ENCODE peak calls at places on chromosomes 3 and 15, in six cellular contexts. Q, L, Y, M, I and N are unnamed samples.

GRCh38 chr3:182201769-182202168 is 490.0 kb downstream of the SOX2 start:
- DNase-seq in Q (no peak), L (no peak), Y (no peak), M (no peak), I (no peak), N (no peak)

GRCh38 chr3:140117111-140117526 is 182.1 kb downstream of the CLSTN2 start:
- DNase-seq in Q (no peak), L (no peak), Y (no peak), M (no peak), I (no peak), N (no peak)

GRCh38 chr15:51183076-51183475 is 88.4 kb upstream of the TNFAIP8L3 start:
- DNase-seq in Q (no peak), L (no peak), Y (no peak), M (no peak), I (no peak), N (no peak)

GRCh38 chr3:161559177-161559998 is 62.8 kb downstream of the OTOL1 start:
- DNase-seq in Q (no peak), L (peak), Y (no peak), M (peak), I (peak), N (no peak)

GRCh38 chr3:172217877-172218276 is 178.5 kb downstream of the FNDC3B start:
- DNase-seq in Q (no peak), L (no peak), Y (no peak), M (no peak), I (no peak), N (no peak)

GRCh38 chr3:100359030-100359429 is 24.5 kb downstream of the NIT2 start:
- DNase-seq in Q (no peak), L (no peak), Y (no peak), M (no peak), I (no peak), N (no peak)

GRCh38 chr3:179146911-179147570 is 1.1 kb upstream of the PIK3CA start:
- DNase-seq in Q (no peak), L (peak), Y (no peak), M (peak), I (peak), N (peak)

GRCh38 chr3:48047841-48048456 is 31.7 kb upstream of the MAP4 start:
- DNase-seq in Q (no peak), L (no peak), Y (no peak), M (no peak), I (no peak), N (no peak)

GRCh38 chr15:56956538-56956937 is 38.1 kb downstream of the TCF12 start:
- DNase-seq in Q (no peak), L (no peak), Y (no peak), M (no peak), I (no peak), N (no peak)

GRCh38 chr15:75639709-75640482 is at the start of gene IMP3:
- DNase-seq in Q (peak), L (peak), Y (peak), M (peak), I (peak), N (peak)

GRCh38 chr15:39859609-39860008 is 60.5 kb downstream of the GPR176 start:
- DNase-seq in Q (no peak), L (no peak), Y (no peak), M (no peak), I (no peak), N (no peak)

GRCh38 chr15:20351448-20351961 is 190.1 kb downstream of the GOLGA6L6 start:
- DNase-seq in Q (no peak), L (no peak), Y (no peak), M (no peak), I (no peak), N (no peak)

GRCh38 chr15:66692808-66693596 is 9.0 kb upstream of the SMAD6 start:
- DNase-seq in Q (no peak), L (no peak), Y (no peak), M (no peak), I (no peak), N (no peak)